ENCODE peak calls at places on chromosome 12, in six cellular contexts. One of them, this sample, is unnamed.

GRCh38 chr12:6697584-6698351 is 2.8 kb downstream of the PIANP start:
- DNase-seq in nephron progenitor cell: peak
- DNase-seq in head of caudate nucleus: no peak
- DNase-seq in heart right ventricle: no peak
- DNase-seq in mucosa of gallbladder: no peak
- DNase-seq in activated CD4-positive, alpha-beta T cell treated with anti-CD3 and anti-CD28 coated beads for 24 hours: no peak
- DNase-seq in this sample: no peak

GRCh38 chr12:109744026-109744425 is 30.4 kb downstream of the FAM222A start:
- DNase-seq in head of caudate nucleus: peak
- DNase-seq in mucosa of gallbladder: no peak
- DNase-seq in heart right ventricle: no peak
- DNase-seq in nephron progenitor cell: peak
- DNase-seq in activated CD4-positive, alpha-beta T cell treated with anti-CD3 and anti-CD28 coated beads for 24 hours: no peak
- DNase-seq in this sample: no peak

GRCh38 chr12:77540097-77540496 is 290.6 kb upstream of the NAV3 start:
- DNase-seq in nephron progenitor cell: no peak
- DNase-seq in activated CD4-positive, alpha-beta T cell treated with anti-CD3 and anti-CD28 coated beads for 24 hours: no peak
- DNase-seq in head of caudate nucleus: no peak
- DNase-seq in mucosa of gallbladder: no peak
- DNase-seq in heart right ventricle: no peak
- DNase-seq in this sample: no peak

GRCh38 chr12:11510671-11511070 is 115.3 kb upstream of the PRB2 start:
- DNase-seq in activated CD4-positive, alpha-beta T cell treated with anti-CD3 and anti-CD28 coated beads for 24 hours: no peak
- DNase-seq in nephron progenitor cell: no peak
- DNase-seq in mucosa of gallbladder: no peak
- DNase-seq in heart right ventricle: no peak
- DNase-seq in head of caudate nucleus: no peak
- DNase-seq in this sample: no peak

GRCh38 chr12:117685115-117685926 is 283.5 kb downstream of the KSR2 start:
- DNase-seq in heart right ventricle: no peak
- DNase-seq in mucosa of gallbladder: peak
- DNase-seq in activated CD4-positive, alpha-beta T cell treated with anti-CD3 and anti-CD28 coated beads for 24 hours: no peak
- DNase-seq in nephron progenitor cell: peak
- DNase-seq in head of caudate nucleus: no peak
- DNase-seq in this sample: no peak

GRCh38 chr12:20150835-20151234 is 217.5 kb upstream of the PDE3A start:
- DNase-seq in nephron progenitor cell: no peak
- DNase-seq in heart right ventricle: no peak
- DNase-seq in activated CD4-positive, alpha-beta T cell treated with anti-CD3 and anti-CD28 coated beads for 24 hours: no peak
- DNase-seq in mucosa of gallbladder: no peak
- DNase-seq in head of caudate nucleus: no peak
- DNase-seq in this sample: no peak

GRCh38 chr12:95755236-95755865 is 35.2 kb downstream of the NTN4 start:
- DNase-seq in head of caudate nucleus: no peak
- DNase-seq in activated CD4-positive, alpha-beta T cell treated with anti-CD3 and anti-CD28 coated beads for 24 hours: no peak
- DNase-seq in heart right ventricle: peak
- DNase-seq in mucosa of gallbladder: no peak
- DNase-seq in nephron progenitor cell: no peak
- DNase-seq in this sample: no peak

GRCh38 chr12:12721251-12721689 is 4.1 kb downstream of the CDKN1B start:
- DNase-seq in activated CD4-positive, alpha-beta T cell treated with anti-CD3 and anti-CD28 coated beads for 24 hours: no peak
- DNase-seq in nephron progenitor cell: no peak
- DNase-seq in head of caudate nucleus: no peak
- DNase-seq in mucosa of gallbladder: no peak
- DNase-seq in heart right ventricle: no peak
- DNase-seq in this sample: peak

GRCh38 chr12:47949441-47950341 is 13.7 kb upstream of the TMEM106C start:
- DNase-seq in heart right ventricle: peak
- DNase-seq in head of caudate nucleus: peak
- DNase-seq in mucosa of gallbladder: peak
- DNase-seq in activated CD4-positive, alpha-beta T cell treated with anti-CD3 and anti-CD28 coated beads for 24 hours: peak
- DNase-seq in nephron progenitor cell: peak
- DNase-seq in this sample: peak

GRCh38 chr12:71128191-71128590 is 29.6 kb downstream of the TSPAN8 start:
- DNase-seq in head of caudate nucleus: no peak
- DNase-seq in heart right ventricle: no peak
- DNase-seq in activated CD4-positive, alpha-beta T cell treated with anti-CD3 and anti-CD28 coated beads for 24 hours: no peak
- DNase-seq in mucosa of gallbladder: no peak
- DNase-seq in nephron progenitor cell: no peak
- DNase-seq in this sample: no peak

GRCh38 chr12:45415393-45415817 is 199.5 kb downstream of the ANO6 start:
- DNase-seq in heart right ventricle: peak
- DNase-seq in mucosa of gallbladder: peak
- DNase-seq in activated CD4-positive, alpha-beta T cell treated with anti-CD3 and anti-CD28 coated beads for 24 hours: no peak
- DNase-seq in head of caudate nucleus: no peak
- DNase-seq in nephron progenitor cell: no peak
- DNase-seq in this sample: no peak